ENCODE peak calls at places on chromosome 2, in eight cellular contexts. M is globus pallidus, V is prostate gland, T is ovary, J is AG09319, K is Daoy, F is skeletal muscle cell, L is nucleus accumbens. I is an unnamed sample.

GRCh38 chr2:217166241-217166640 is 306.4 kb upstream of the TNP1 start:
- DNase-seq in F (peak), L (no peak), V (no peak), J (peak), T (no peak), M (peak), K (peak), I (no peak)

GRCh38 chr2:5021148-5021547 is 671.0 kb upstream of the SOX11 start:
- DNase-seq in M (no peak), K (no peak), V (no peak), L (no peak), J (no peak), F (no peak), T (no peak), I (no peak)

GRCh38 chr2:151138507-151138906 is 123.2 kb downstream of the RBM43 start:
- DNase-seq in J (peak), V (no peak), K (no peak), L (no peak), F (peak), T (no peak), M (no peak), I (no peak)

GRCh38 chr2:43051316-43051715 is 175.1 kb downstream of the ZFP36L2 start:
- DNase-seq in F (no peak), T (no peak), V (no peak), M (no peak), L (no peak), J (no peak), K (peak), I (peak)

GRCh38 chr2:604385-604784 is 72.8 kb downstream of the TMEM18 start:
- DNase-seq in F (no peak), M (no peak), J (no peak), T (no peak), K (no peak), V (no peak), L (no peak), I (no peak)

GRCh38 chr2:183996825-183997823 is 601.2 kb upstream of the ZNF804A start:
- DNase-seq in T (no peak), V (peak), M (no peak), F (no peak), J (no peak), L (no peak), K (no peak), I (no peak)

GRCh38 chr2:66569974-66570373 is 135.0 kb downstream of the MEIS1 start:
- DNase-seq in L (no peak), T (no peak), J (no peak), K (no peak), M (no peak), V (no peak), F (no peak), I (no peak)

GRCh38 chr2:203777030-203777429 is 70.6 kb downstream of the CD28 start:
- DNase-seq in F (no peak), L (no peak), J (no peak), V (no peak), T (no peak), K (no peak), M (no peak), I (no peak)

I was measured in activated CD8-positive, alpha-beta T cell treated with anti-CD3 and anti-CD28 coated beads, Interleukin-2, amount 10 ng/mL, durations not matched to agents 7 days and 5 days.